ENCODE peak calls at places on chromosomes 5 and 9, in nine cellular contexts. O is AG09319; C is SW480; M is anterior cingulate cortex; Z is Daoy; I is heart right ventricle; H is activated gamma-delta T cell treated with anti-CD3 and anti-CD28 coated beads, Interleukin-2, amount 50 U/mL, for 16 hours; N is NCI-H345; R is MM.1S. Y is an unnamed sample.

GRCh38 chr9:68844623-68845612 is 139.9 kb downstream of the PIP5K1B start:
- DNase-seq in O (no peak), C (peak; percentile 12), M (no peak), Z (peak; percentile 57), I (peak; percentile 53), H (no peak), N (no peak), R (peak; percentile 74), Y (no peak)

GRCh38 chr5:125411163-125412050 is 665.0 kb upstream of the ZNF608 start:
- DNase-seq in O (no peak), C (no peak), M (peak; percentile 12), Z (peak; percentile 65), I (peak; percentile 29), H (no peak), N (no peak), R (peak; percentile 80), Y (no peak)

GRCh38 chr9:133115604-133116345 is 5.3 kb downstream of the RALGDS start:
- DNase-seq in O (no peak), C (no peak), M (no peak), Z (peak; percentile 92), I (no peak), H (no peak), N (no peak), R (no peak), Y (peak; percentile 61)

GRCh38 chr5:169197343-169197742 is 103.6 kb downstream of the SLIT3 start:
- DNase-seq in O (no peak), C (peak; percentile 85), M (no peak), Z (no peak), I (peak; percentile 20), H (no peak), N (peak; percentile 18), R (no peak), Y (no peak)

GRCh38 chr9:115353681-115354080 is 235.7 kb upstream of the TNC start:
- DNase-seq in O (no peak), C (peak; percentile 73), M (no peak), Z (peak; percentile 23), I (no peak), H (no peak), N (no peak), R (peak; percentile 11), Y (no peak)

GRCh38 chr5:176638437-176638836 is 8.0 kb downstream of the EIF4E1B start:
- DNase-seq in O (no peak), C (no peak), M (no peak), Z (no peak), I (no peak), H (no peak), N (no peak), R (no peak), Y (no peak)

GRCh38 chr5:38506302-38506701 is 50.1 kb downstream of the LIFR start:
- DNase-seq in O (no peak), C (no peak), M (no peak), Z (no peak), I (no peak), H (no peak), N (no peak), R (no peak), Y (no peak)

GRCh38 chr5:544675-545330 is 20.6 kb upstream of the SLC9A3 start:
- DNase-seq in O (no peak), C (no peak), M (no peak), Z (no peak), I (no peak), H (no peak), N (no peak), R (no peak), Y (no peak)

GRCh38 chr5:24363789-24364534 is 280.8 kb downstream of the CDH10 start:
- DNase-seq in O (no peak), C (peak; percentile 94), M (no peak), Z (no peak), I (no peak), H (no peak), N (peak; percentile 96), R (peak; percentile 23), Y (no peak)

GRCh38 chr5:76674330-76675066 is 41.4 kb upstream of the F2R start:
- DNase-seq in O (no peak), C (no peak), M (no peak), Z (no peak), I (peak; percentile 20), H (no peak), N (no peak), R (no peak), Y (no peak)

GRCh38 chr9:95131023-95131943 is 186.2 kb downstream of the FANCC start:
- DNase-seq in O (peak; percentile 36), C (peak; percentile 46), M (peak; percentile 63), Z (peak; percentile 55), I (peak; percentile 67), H (peak; percentile 9), N (peak; percentile 42), R (peak; percentile 54), Y (peak; percentile 66)

GRCh38 chr5:64649512-64649911 is 40.8 kb upstream of the SHISAL2B start:
- DNase-seq in O (no peak), C (no peak), M (no peak), Z (no peak), I (no peak), H (no peak), N (no peak), R (no peak), Y (no peak)

GRCh38 chr5:140557136-140557805 is at the start of gene SRA1:
- DNase-seq in O (peak; percentile 73), C (peak; percentile 90), M (peak; percentile 92), Z (peak; percentile 97), I (peak; percentile 94), H (peak; percentile 75), N (peak; percentile 96), R (peak; percentile 91), Y (peak; percentile 88)

GRCh38 chr5:38715671-38716070 is 130.1 kb upstream of the OSMR start:
- DNase-seq in O (no peak), C (no peak), M (peak; percentile 8), Z (peak; percentile 26), I (no peak), H (no peak), N (no peak), R (no peak), Y (no peak)